ENCODE peak calls at places on chromosomes 4 and X, in eight cellular contexts. I is type B pancreatic cell, K is activated B cell treated with CpG ODN at 0.5 μM for 24 hours, E is choroid plexus epithelial cell, B is stomach, O is Calu3, R is fibroblast of pulmonary artery, C is sigmoid colon. D is an unnamed sample.

GRCh38 chr4:133161570-133161969 is 12.5 kb downstream of the PCDH10 start:
- DNase-seq in O (no peak), I (no peak), B (no peak), K (no peak), R (no peak), E (no peak), C (no peak), D (no peak)

GRCh38 chr4:125958519-125958918 is 643.8 kb downstream of the FAT4 start:
- DNase-seq in E (no peak), R (no peak), C (no peak), K (no peak), I (no peak), O (no peak), B (no peak), D (no peak)

GRCh38 chr4:82372502-82372873 is 1.3 kb downstream of the HNRNPD start:
- DNase-seq in E (peak), K (no peak), R (no peak), C (peak), I (no peak), O (peak), B (peak), D (no peak)

GRCh38 chr4:182628000-182628399 is 289.2 kb downstream of the DCTD start:
- DNase-seq in E (no peak), I (no peak), O (no peak), C (no peak), B (no peak), K (no peak), R (no peak), D (no peak)

GRCh38 chr4:81852031-81852715 is 380.5 kb upstream of the RASGEF1B start:
- DNase-seq in K (no peak), B (no peak), R (no peak), I (no peak), E (no peak), O (no peak), C (no peak), D (no peak)

GRCh38 chr4:145954924-145955339 is 16.3 kb upstream of the ZNF827 start:
- DNase-seq in K (no peak), C (no peak), B (no peak), E (peak), R (peak), I (no peak), O (peak), D (no peak)

GRCh38 chr4:151031831-151032605 is 16.9 kb upstream of the LRBA start:
- DNase-seq in C (no peak), I (no peak), E (peak), R (peak), O (no peak), B (no peak), K (no peak), D (no peak)

GRCh38 chr4:173866289-173866688 is 336.3 kb upstream of the HAND2 start:
- DNase-seq in I (no peak), E (no peak), R (no peak), C (no peak), B (no peak), K (no peak), O (no peak), D (no peak)

GRCh38 chr4:76342191-76342590 is 35.7 kb downstream of the STBD1 start:
- DNase-seq in E (no peak), K (no peak), B (no peak), O (no peak), C (no peak), I (no peak), R (no peak), D (no peak)

GRCh38 chr4:2796261-2797187 is 3.6 kb downstream of the SH3BP2 start:
- DNase-seq in K (peak), B (peak), C (peak), I (no peak), E (peak), R (no peak), O (peak), D (no peak)

GRCh38 chrX:129726307-129727111 is 12.3 kb upstream of the XPNPEP2 start:
- DNase-seq in K (no peak), C (peak), I (no peak), E (peak), O (peak), R (peak), B (peak), D (no peak)

GRCh38 chrX:117120700-117121099 is 657.9 kb upstream of the CT83 start:
- DNase-seq in B (no peak), I (no peak), K (no peak), E (no peak), O (no peak), C (no peak), R (no peak), D (no peak)

GRCh38 chr4:2253160-2254084 is 8.5 kb downstream of the MXD4 start:
- DNase-seq in R (no peak), B (peak), I (no peak), K (peak), C (peak), E (no peak), O (no peak), D (peak)

GRCh38 chrX:41110801-41111625 is 25.8 kb downstream of the USP9X start:
- DNase-seq in E (no peak), K (no peak), O (no peak), C (no peak), I (no peak), R (peak), B (no peak), D (no peak)

GRCh38 chr4:70530997-70531396 is 12.6 kb downstream of the AMTN start:
- DNase-seq in K (no peak), C (no peak), I (no peak), E (no peak), O (no peak), R (no peak), B (no peak), D (no peak)

GRCh38 chr4:70533791-70534190 is 15.4 kb downstream of the AMTN start:
- DNase-seq in B (no peak), E (no peak), K (no peak), R (no peak), I (no peak), C (no peak), O (no peak), D (no peak)

GRCh38 chr4:70533211-70533610 is 14.8 kb downstream of the AMTN start:
- DNase-seq in I (no peak), B (no peak), E (no peak), C (no peak), O (no peak), K (no peak), R (no peak), D (no peak)

DNA sequence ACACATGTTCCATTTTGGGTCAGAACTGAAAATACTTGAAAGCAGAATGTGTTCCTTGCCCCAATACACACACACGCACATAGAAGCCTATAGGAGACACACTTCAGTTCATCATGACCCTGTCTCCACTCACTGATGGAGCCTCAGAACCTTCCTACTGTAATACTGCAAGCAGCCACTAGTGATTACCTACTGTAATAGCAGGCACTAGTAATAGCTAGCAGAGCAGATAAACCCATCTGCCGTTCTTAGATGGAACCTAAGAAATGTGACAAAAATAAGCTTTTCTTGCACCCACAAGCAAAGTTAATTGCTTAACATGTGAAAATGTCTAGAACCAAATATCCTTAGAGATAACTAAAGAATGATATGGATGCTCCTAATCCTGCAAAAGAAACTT is 13.6 kb downstream of the AMTN start:
- DNase-seq in C (no peak), E (peak), I (no peak), K (no peak), O (no peak), R (no peak), B (no peak), D (no peak)
- TF ChIP-seq CTCF in C (no peak), E (no peak), I (peak), K (no peak), O (no peak), R (peak), B (no peak), D (no peak)

DNA sequence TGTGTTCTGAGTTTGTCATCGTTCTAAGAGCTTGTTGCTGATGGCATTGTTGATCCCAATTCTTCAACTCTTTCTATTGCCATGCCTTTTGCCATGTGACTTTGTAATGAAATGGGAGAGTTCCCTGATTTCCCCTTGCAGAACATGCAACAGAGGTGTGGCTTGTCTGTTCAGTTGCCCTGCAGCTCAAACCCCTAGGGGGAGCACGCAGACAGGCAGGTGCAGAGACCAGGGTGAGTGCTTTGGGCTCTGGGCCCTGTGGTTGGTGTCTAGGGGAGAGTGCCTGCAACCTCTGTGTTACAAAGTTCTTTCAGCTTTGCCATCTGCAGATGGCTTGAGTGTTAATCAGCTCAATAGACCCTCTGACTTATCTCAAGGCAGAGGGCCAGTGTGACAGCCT is 332.7 kb downstream of the MID1IP1 start:
- DNase-seq in I (no peak), K (peak), E (no peak), R (no peak), O (peak), C (no peak), B (peak), D (no peak)
- TF ChIP-seq CTCF in I (no peak), K (no peak), E (peak), R (no peak), O (no peak), C (no peak), B (no peak), D (no peak)

DNA sequence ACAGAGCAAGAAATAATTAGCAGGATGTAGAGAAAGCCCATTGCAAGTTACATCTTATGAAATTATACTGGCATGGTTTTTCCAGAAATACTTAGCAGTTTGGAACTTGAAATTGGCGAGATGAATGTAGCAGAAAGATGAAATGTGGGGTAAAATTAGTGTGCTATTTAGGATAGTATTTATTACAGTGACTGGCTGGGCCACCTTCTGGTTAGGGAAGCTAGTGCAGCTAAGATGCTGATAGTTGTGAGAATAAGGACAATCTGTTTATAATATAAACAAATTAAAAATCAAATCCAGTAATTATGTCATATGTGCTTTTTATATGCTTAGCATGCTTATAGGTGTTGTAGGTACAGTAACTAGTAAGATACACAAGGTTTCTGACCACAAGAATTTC is 74.8 kb downstream of the IL15 start:
- DNase-seq in O (peak), R (peak), E (peak), K (no peak), I (no peak), B (no peak), C (no peak), D (no peak)
- TF ChIP-seq CTCF in O (peak), R (peak), E (peak), K (no peak), I (peak), B (peak), C (peak), D (no peak)

GRCh38 chr4:184647391-184648101 is 1.7 kb downstream of the CASP3 start:
- DNase-seq in R (peak), B (no peak), E (peak), K (no peak), O (no peak), I (no peak), C (no peak), D (no peak)

GRCh38 chr4:184651899-184652298 is 2.4 kb downstream of the PRIMPOL start:
- DNase-seq in O (no peak), I (no peak), E (no peak), R (no peak), B (no peak), C (no peak), K (no peak), D (no peak)

GRCh38 chr4:184648220-184649025 is 824 bp downstream of the CASP3 start:
- DNase-seq in K (peak), E (peak), R (peak), B (peak), I (peak), O (peak), C (peak), D (no peak)

GRCh38 chr4:184649971-184650855 is 675 bp downstream of the PRIMPOL start:
- DNase-seq in E (peak), I (no peak), B (no peak), R (peak), O (no peak), C (peak), K (no peak), D (no peak)

GRCh38 chr4:184649026-184649970 is at the start of the genes CASP3 and PRIMPOL:
- DNase-seq in I (peak), R (peak), E (peak), B (peak), O (peak), K (peak), C (peak), D (no peak)
- TF ChIP-seq CTCF in I (peak), R (peak), E (peak), B (peak), O (no peak), K (no peak), C (no peak), D (no peak)